ENCODE peak calls at places on chromosome 10, in four cellular contexts. J is sigmoid colon, M is transverse colon, Y is upper lobe of left lung. C is an unnamed sample. For H3K4me1, the result is how much of the 10 kb centered on the place peaks cover.

GRCh38 chr10:47346572-47347302 is 1.4 kb upstream of the RBP3 start:
- DNase-seq in J (no peak), M (no peak), Y (no peak), C (peak)

GRCh38 chr10:1605999-1606940 is 131.1 kb downstream of the ADARB2 start:
- DNase-seq in J (no peak), M (no peak), Y (no peak), C (no peak)

GRCh38 chr10:131032329-131033165 is 279.0 kb downstream of the TCERG1L start:
- DNase-seq in J (peak), M (no peak), Y (no peak), C (no peak)

GRCh38 chr10:95693331-95693667 is 428 bp downstream of the TCTN3 start:
- DNase-seq in J (no peak), M (no peak), Y (no peak), C (no peak)

GRCh38 chr10:22460531-22461403 is 115.5 kb downstream of the SPAG6 start:
- DNase-seq in J (no peak), M (no peak), Y (no peak), C (no peak)

GRCh38 chr10:46234026-46234425 is 52.8 kb upstream of the ANTXRL start:
- DNase-seq in J (peak), M (no peak), Y (no peak), C (peak)

GRCh38 chr10:43340619-43341018 is 30.8 kb upstream of the FXYD4 start:
- DNase-seq in J (no peak), M (no peak), Y (no peak), C (no peak)

GRCh38 chr10:102540023-102540422 is 36.3 kb downstream of the SUFU start:
- DNase-seq in J (no peak), M (no peak), Y (no peak), C (no peak)

GRCh38 chr10:103465411-103466179 is 6.9 kb upstream of the CALHM1 start:
- DNase-seq in J (no peak), M (no peak), Y (no peak), C (no peak)

GRCh38 chr10:130877131-130877530 is 434.4 kb downstream of the TCERG1L start:
- DNase-seq in J (peak), M (no peak), Y (no peak), C (no peak)

GRCh38 chr10:70542565-70542938 is 60.0 kb downstream of the PRF1 start:
- DNase-seq in J (no peak), M (no peak), Y (no peak), C (no peak)

GRCh38 chr10:16999665-17000451 is 129.8 kb downstream of the CUBN start:
- DNase-seq in J (no peak), M (no peak), Y (no peak), C (no peak)

GRCh38 chr10:81871558-81871957 is 3.4 kb upstream of the NRG3 start:
- DNase-seq in J (no peak), M (no peak), Y (no peak), C (no peak)

GRCh38 chr10:65968871-65969270 is 957.0 kb upstream of the LRRTM3 start:
- DNase-seq in J (no peak), M (no peak), Y (no peak), C (no peak)

GRCh38 chr10:32347363-32347735 is 391 bp upstream of the EPC1 start:
- DNase-seq in J (no peak), M (no peak), Y (peak), C (no peak)

GRCh38 chr10:83089335-83089734 is 1050.0 kb upstream of the GHITM start:
- DNase-seq in J (no peak), M (no peak), Y (no peak), C (no peak)

GRCh38 chr10:89837173-89838001 is 136.0 kb downstream of the KIF20B start:
- DNase-seq in J (peak), M (peak), Y (peak), C (peak)

GRCh38 chr10:23535381-23535780 is 96.5 kb downstream of the OTUD1 start:
- DNase-seq in J (no peak), M (no peak), Y (no peak), C (no peak)

GRCh38 chr10:97601268-97602215 is 12.0 kb downstream of the C10orf62 start:
- DNase-seq in J (no peak), M (no peak), Y (peak), C (no peak)

DNA sequence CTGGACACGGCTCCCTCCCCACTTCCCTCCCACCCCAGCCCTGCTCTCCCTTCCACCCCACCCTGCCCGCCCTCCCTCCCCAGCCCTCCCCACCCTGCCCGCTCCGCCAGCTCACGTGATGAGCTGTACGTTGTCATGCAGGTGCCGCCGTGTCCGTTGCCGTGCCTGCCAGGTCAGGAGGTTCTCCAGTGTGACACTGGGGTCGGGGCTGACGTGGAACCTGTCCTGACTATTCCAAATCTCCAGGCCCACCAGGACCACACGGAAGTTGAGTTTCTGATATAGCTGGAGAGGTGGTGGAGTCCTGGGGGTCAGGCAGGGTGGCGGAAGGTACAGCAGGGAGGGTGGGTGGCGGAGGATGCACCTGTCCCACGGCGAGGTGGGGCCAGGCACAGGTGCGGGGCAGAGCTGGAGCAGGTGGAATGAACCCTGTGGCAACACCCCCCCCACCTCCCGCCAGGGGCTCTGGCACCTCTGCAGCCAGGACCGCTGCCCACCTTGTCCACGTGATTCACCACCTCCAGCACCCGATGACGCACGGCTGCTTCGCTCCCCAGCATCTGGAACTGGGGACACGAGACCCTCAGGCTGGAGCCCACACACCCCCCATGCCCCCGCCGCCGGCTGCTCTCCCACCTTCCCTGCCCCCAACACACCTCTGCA is 4.2 kb downstream of the ADAM8 start:
- DNase-seq in J (no peak), M (no peak), Y (peak), C (peak)
- H3K4me1 ChIP-seq in J (under half), M (under half), Y (under half), C (under half)

GRCh38 chr10:125030567-125031197 is 88.8 kb downstream of the ZRANB1 start:
- DNase-seq in J (no peak), M (no peak), Y (no peak), C (no peak)
- H3K27ac ChIP-seq in J (no peak), M (no peak), Y (no peak), C (no peak)

DNA sequence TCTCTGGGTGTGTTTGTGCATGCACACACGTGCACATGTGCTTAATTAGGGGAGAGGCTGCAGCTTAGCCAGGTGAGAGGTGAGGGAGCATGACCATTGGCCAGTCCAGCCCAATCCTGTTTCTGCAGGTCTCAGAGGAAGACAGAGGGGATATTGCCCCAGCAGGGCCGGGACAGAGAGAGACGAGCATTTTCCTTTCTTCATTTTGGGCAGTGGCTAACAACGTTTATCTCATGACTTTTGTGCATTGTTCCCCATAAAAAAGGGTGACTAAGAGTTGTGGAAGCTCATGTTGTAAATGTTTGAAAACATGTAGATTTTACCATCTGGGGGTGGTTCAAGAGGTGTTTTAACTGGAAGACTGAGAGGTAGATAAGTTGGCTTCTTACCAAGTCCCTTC is 16.9 kb upstream of the DMBT1 start:
- DNase-seq in J (no peak), M (peak), Y (no peak), C (no peak)
- TF ChIP-seq POLR2AphosphoS5 in J (no peak), M (no peak), Y (no peak), C (no peak)

DNA sequence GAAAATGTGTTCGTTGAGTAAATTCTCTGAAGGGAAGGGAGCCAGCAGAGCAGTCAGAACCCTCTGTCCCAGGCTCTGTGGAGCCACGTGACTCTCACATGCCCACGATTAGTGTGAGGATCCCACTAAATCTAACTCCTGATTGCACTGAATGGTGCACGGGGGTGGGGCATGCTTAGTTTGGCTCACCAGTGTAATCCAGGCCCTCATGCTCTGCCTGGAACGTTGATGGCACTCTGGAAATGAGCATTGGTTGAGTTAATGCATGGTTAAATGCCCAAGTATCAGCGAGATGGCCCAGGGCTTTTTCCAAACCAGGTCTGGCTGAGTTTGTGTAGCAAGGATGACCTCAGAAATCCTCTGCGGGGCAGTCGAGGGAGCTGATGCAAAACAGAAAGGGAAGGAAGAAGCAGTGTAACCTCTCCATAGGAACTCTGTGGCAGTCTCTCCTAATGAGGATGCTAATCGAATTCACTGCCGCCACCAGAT is 98.3 kb downstream of the C10orf105 start:
- DNase-seq in J (peak), M (no peak), Y (no peak), C (no peak)
- H3K4me1 ChIP-seq in J (under half), M (under half), Y (under half), C (under half)

DNA sequence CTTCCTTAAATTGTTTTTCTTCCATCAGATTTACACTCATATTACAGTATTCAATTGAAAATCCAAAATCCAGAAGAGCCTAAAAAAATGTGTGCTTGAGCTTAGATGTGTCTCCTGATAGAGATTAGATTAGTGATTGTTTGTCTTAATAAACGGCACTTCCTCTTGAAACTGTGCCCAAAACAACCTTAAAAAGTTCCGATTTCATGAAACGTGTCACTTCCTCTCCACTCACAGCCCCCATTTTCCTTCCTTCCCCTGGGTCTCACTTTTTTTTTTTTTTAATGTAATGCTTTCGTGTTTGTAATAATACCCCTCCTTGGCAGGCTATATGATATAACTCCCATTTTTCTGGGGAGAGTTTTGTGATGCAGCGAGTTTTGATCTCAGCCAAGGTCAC is 114.8 kb upstream of the ADO start:
- DNase-seq in J (no peak), M (no peak), Y (no peak), C (no peak)
- H3K27ac ChIP-seq in J (no peak), M (no peak), Y (no peak), C (peak)

C was measured in spleen.